ENCODE peak calls at places on chromosomes 11 and 22, in six cellular contexts. E, M, C, X, P and T are unnamed samples.

GRCh38 chr11:116874251-116874650 is 36.8 kb upstream of the APOA1 start:
- DNase-seq in E (no peak), M (no peak), C (no peak), X (peak), P (no peak), T (no peak)

GRCh38 chr11:67045314-67045713 is 11.3 kb upstream of the RHOD start:
- DNase-seq in E (no peak), M (no peak), C (no peak), X (peak), P (no peak), T (no peak)

GRCh38 chr11:46281374-46281831 is 3.9 kb downstream of the CREB3L1 start:
- DNase-seq in E (peak), M (no peak), C (no peak), X (no peak), P (no peak), T (no peak)

GRCh38 chr11:90216611-90217010 is 6.2 kb downstream of the CHORDC1 start:
- DNase-seq in E (no peak), M (no peak), C (no peak), X (no peak), P (no peak), T (no peak)

GRCh38 chr11:83864412-83865057 is 578.4 kb upstream of the CCDC90B start:
- DNase-seq in E (no peak), M (no peak), C (no peak), X (no peak), P (no peak), T (no peak)

GRCh38 chr22:41417622-41418390 is 28.8 kb downstream of the TOB2 start:
- DNase-seq in E (no peak), M (peak), C (no peak), X (no peak), P (peak), T (no peak)

GRCh38 chr22:49772692-49773091 is 55.0 kb downstream of the BRD1 start:
- DNase-seq in E (no peak), M (no peak), C (no peak), X (no peak), P (no peak), T (peak)

GRCh38 chr22:38107692-38108515 is 2.6 kb downstream of the BAIAP2L2 start:
- DNase-seq in E (no peak), M (no peak), C (no peak), X (no peak), P (no peak), T (no peak)

GRCh38 chr22:35506259-35506570 is 34.4 kb upstream of the RASD2 start:
- DNase-seq in E (no peak), M (no peak), C (no peak), X (peak), P (no peak), T (no peak)

GRCh38 chr11:115745545-115746265 is 241.5 kb upstream of the CADM1 start:
- DNase-seq in E (peak), M (no peak), C (no peak), X (no peak), P (no peak), T (no peak)

GRCh38 chr11:30196400-30197206 is 34.2 kb upstream of the FSHB start:
- DNase-seq in E (peak), M (peak), C (peak), X (peak), P (no peak), T (peak)

GRCh38 chr11:63565728-63566127 is 2.5 kb upstream of the PLAAT2 start:
- DNase-seq in E (no peak), M (no peak), C (no peak), X (no peak), P (no peak), T (no peak)

GRCh38 chr11:84890706-84891105 is 736.4 kb downstream of the DLG2 start:
- DNase-seq in E (peak), M (no peak), C (no peak), X (peak), P (no peak), T (no peak)

GRCh38 chr11:15035283-15035682 is 38.1 kb upstream of the CALCB start:
- DNase-seq in E (peak), M (no peak), C (no peak), X (no peak), P (no peak), T (no peak)

GRCh38 chr11:6022954-6023353 is 7.6 kb downstream of the OR56A1 start:
- DNase-seq in E (peak), M (no peak), C (no peak), X (peak), P (no peak), T (peak)

GRCh38 chr11:71078482-71078881 is 173.9 kb downstream of the SHANK2 start:
- DNase-seq in E (no peak), M (no peak), C (no peak), X (no peak), P (no peak), T (no peak)

GRCh38 chr22:30186048-30186447 is 60.5 kb downstream of the LIF start:
- DNase-seq in E (no peak), M (no peak), C (no peak), X (no peak), P (no peak), T (no peak)

GRCh38 chr22:37631448-37632173 is 7.9 kb upstream of the SH3BP1 start:
- DNase-seq in E (no peak), M (no peak), C (peak), X (no peak), P (no peak), T (no peak)

GRCh38 chr11:13268791-13269190 is 8.8 kb upstream of the BMAL1 start:
- DNase-seq in E (no peak), M (no peak), C (no peak), X (no peak), P (no peak), T (no peak)

GRCh38 chr11:100972046-100972445 is 157.6 kb downstream of the PGR start:
- DNase-seq in E (no peak), M (no peak), C (no peak), X (no peak), P (no peak), T (no peak)

GRCh38 chr22:30609260-30610185 is 2.5 kb downstream of the TCN2 start:
- DNase-seq in E (no peak), M (peak), C (no peak), X (peak), P (no peak), T (no peak)

GRCh38 chr22:28604961-28605360 is 74.7 kb downstream of the TTC28 start:
- DNase-seq in E (no peak), M (no peak), C (no peak), X (no peak), P (no peak), T (no peak)

GRCh38 chr11:26078217-26078821 is 253.6 kb upstream of the ANO3 start:
- DNase-seq in E (no peak), M (no peak), C (no peak), X (peak), P (no peak), T (no peak)

GRCh38 chr22:44231229-44231628 is 50.5 kb downstream of the PARVG start:
- DNase-seq in E (no peak), M (no peak), C (no peak), X (no peak), P (no peak), T (no peak)

GRCh38 chr22:39598017-39598965 is 27.7 kb downstream of the CACNA1I start:
- DNase-seq in E (peak), M (peak), C (peak), X (no peak), P (no peak), T (no peak)

GRCh38 chr11:83436855-83437254 is 150.7 kb upstream of the CCDC90B start:
- DNase-seq in E (no peak), M (no peak), C (no peak), X (no peak), P (no peak), T (no peak)

GRCh38 chr11:21687645-21688044 is 505.2 kb upstream of the ANO5 start:
- DNase-seq in E (no peak), M (no peak), C (no peak), X (no peak), P (no peak), T (no peak)

GRCh38 chr11:61274084-61274483 is 21.0 kb downstream of the VWCE start:
- DNase-seq in E (no peak), M (no peak), C (no peak), X (no peak), P (no peak), T (no peak)

GRCh38 chr22:50146440-50147228 is 23.9 kb upstream of the PANX2 start:
- DNase-seq in E (peak), M (no peak), C (no peak), X (peak), P (no peak), T (no peak)

GRCh38 chr11:70913715-70914231 is 338.6 kb downstream of the SHANK2 start:
- DNase-seq in E (peak), M (no peak), C (no peak), X (no peak), P (no peak), T (no peak)

GRCh38 chr11:126547161-126547560 is 191.7 kb downstream of the ST3GAL4 start:
- DNase-seq in E (no peak), M (no peak), C (no peak), X (peak), P (no peak), T (no peak)

GRCh38 chr11:72321381-72321996 is 77.5 kb upstream of the PHOX2A start:
- DNase-seq in E (no peak), M (no peak), C (no peak), X (no peak), P (no peak), T (no peak)

GRCh38 chr22:17942721-17943120 is 81.6 kb downstream of the MICAL3 start:
- DNase-seq in E (no peak), M (no peak), C (no peak), X (no peak), P (no peak), T (no peak)

GRCh38 chr11:114232400-114233070 is 63.7 kb upstream of the NNMT start:
- DNase-seq in E (peak), M (no peak), C (no peak), X (no peak), P (no peak), T (no peak)

GRCh38 chr22:20569059-20570058 is 61.9 kb downstream of the MED15 start:
- DNase-seq in E (no peak), M (peak), C (peak), X (peak), P (peak), T (peak)

GRCh38 chr22:49810363-49811013 is 17.2 kb downstream of the BRD1 start:
- DNase-seq in E (no peak), M (no peak), C (no peak), X (peak), P (no peak), T (no peak)

GRCh38 chr11:131810511-131810910 is 440.1 kb downstream of the NTM start:
- DNase-seq in E (no peak), M (no peak), C (no peak), X (no peak), P (no peak), T (no peak)

GRCh38 chr11:27081056-27081455 is 40.4 kb downstream of the BBOX1 start:
- DNase-seq in E (no peak), M (no peak), C (no peak), X (peak), P (no peak), T (no peak)

GRCh38 chr11:2446590-2447252 is 1.9 kb downstream of the KCNQ1 start:
- DNase-seq in E (no peak), M (no peak), C (no peak), X (no peak), P (no peak), T (no peak)
- H3K4me3 ChIP-seq in E (no peak), M (no peak), C (peak), X (no peak), P (peak), T (no peak)

GRCh38 chr11:12007769-12008737 is at the start of gene DKK3:
- DNase-seq in E (peak), M (no peak), C (no peak), X (no peak), P (no peak), T (no peak)
- H3K4me3 ChIP-seq in E (peak), M (peak), C (peak), X (peak), P (peak), T (peak)

DNA sequence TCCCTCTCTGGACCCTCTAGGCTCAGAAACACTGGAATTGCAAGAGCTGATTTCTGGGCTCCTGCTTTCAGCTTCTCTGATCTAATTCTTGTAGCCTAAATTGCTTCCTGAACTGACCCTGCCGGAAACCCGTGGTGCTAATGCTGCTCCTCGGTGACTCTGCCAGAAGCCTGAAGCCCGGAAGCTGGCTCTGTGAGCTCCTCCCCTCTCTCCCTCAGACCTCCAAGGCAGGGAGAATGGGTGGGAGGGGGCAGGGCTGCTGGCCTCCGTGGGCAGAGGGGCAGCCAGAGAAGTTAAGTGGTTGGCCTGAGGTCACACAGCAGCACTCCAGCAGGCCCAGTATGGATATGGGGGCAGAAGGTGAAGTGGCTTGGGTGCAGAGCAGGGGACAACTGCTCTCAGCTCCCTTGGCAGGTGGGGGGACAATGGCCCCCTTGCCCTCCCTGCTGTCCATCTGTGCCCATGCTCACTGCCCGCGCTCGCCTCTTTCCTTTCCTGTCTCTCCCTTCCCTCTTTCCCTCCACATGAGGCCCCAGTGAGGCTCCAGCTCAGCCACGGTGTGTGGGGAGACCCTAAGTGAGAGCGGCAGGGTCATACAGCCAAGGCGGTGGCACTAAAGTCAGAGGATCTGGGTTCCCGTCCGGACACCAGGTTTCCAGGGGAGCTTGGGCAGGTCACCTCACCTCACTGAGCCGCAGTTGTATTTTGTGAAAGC is 16.2 kb downstream of the CAPN5 start:
- DNase-seq in E (no peak), M (peak), C (no peak), X (peak), P (no peak), T (no peak)
- H3K4me3 ChIP-seq in E (no peak), M (no peak), C (peak), X (no peak), P (peak), T (no peak)

GRCh38 chr22:32806296-32806695 is 4.8 kb downstream of the TIMP3 start:
- DNase-seq in E (no peak), M (no peak), C (no peak), X (no peak), P (no peak), T (no peak)
- H3K4me3 ChIP-seq in E (no peak), M (no peak), C (no peak), X (no peak), P (no peak), T (no peak)

GRCh38 chr11:94793822-94794221 is 25.7 kb downstream of the AMOTL1 start:
- DNase-seq in E (no peak), M (no peak), C (no peak), X (peak), P (no peak), T (no peak)
- H3K4me3 ChIP-seq in E (no peak), M (no peak), C (no peak), X (no peak), P (peak), T (no peak)

GRCh38 chr11:2165571-2165970 is 4.6 kb upstream of the INS start:
- DNase-seq in E (no peak), M (no peak), C (no peak), X (no peak), P (no peak), T (no peak)

GRCh38 chr11:2167141-2168045 is 4.2 kb downstream of the TH start:
- DNase-seq in E (no peak), M (no peak), C (no peak), X (no peak), P (no peak), T (no peak)

GRCh38 chr11:2164861-2165555 is 4.0 kb upstream of the INS start:
- DNase-seq in E (no peak), M (no peak), C (no peak), X (no peak), P (no peak), T (no peak)

GRCh38 chr11:2168286-2169000 is 3.2 kb downstream of the TH start:
- DNase-seq in E (no peak), M (no peak), C (no peak), X (no peak), P (no peak), T (no peak)

GRCh38 chr11:2166091-2166851 is 5.3 kb upstream of the INS start:
- DNase-seq in E (peak), M (no peak), C (peak), X (peak), P (no peak), T (no peak)
- H3K4me3 ChIP-seq in E (no peak), M (no peak), C (no peak), X (no peak), P (peak), T (no peak)

GRCh38 chr11:69157822-69158231 is 2.1 kb downstream of the SMIM38 start:
- DNase-seq in E (no peak), M (no peak), C (no peak), X (no peak), P (no peak), T (no peak)

GRCh38 chr11:69155302-69156198 is at the start of gene SMIM38:
- DNase-seq in E (no peak), M (no peak), C (no peak), X (no peak), P (no peak), T (no peak)

GRCh38 chr11:69156218-69156639 is 494 bp downstream of the SMIM38 start:
- DNase-seq in E (no peak), M (no peak), C (no peak), X (no peak), P (no peak), T (no peak)

GRCh38 chr11:69157156-69157821 is 1.6 kb downstream of the SMIM38 start:
- DNase-seq in E (peak), M (no peak), C (no peak), X (peak), P (no peak), T (no peak)

DNA sequence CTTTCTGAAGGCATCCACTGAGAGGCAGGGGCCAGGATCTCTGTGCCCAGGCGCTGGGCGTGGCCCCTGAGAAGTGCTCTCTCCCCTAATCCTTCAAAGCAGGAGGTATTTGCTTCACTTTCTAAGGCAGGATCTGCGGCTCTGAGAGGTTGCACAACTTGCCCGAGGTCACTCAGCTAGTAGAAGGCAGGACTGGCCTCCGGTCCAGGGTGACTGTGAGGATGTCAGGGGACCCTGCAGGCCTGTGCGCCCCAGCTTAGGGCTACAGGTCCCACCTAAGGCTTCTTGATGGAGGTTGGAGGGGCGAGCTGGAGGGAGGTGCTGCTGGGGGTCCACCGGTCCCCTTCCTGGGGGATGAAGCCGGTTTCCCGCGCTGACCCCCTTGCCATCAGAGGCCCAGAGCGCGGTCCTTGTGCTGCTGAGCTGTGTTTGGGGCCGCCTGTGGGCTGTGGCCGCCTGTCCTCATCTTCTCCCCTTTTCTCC is 979 bp downstream of the SMIM38 start:
- DNase-seq in E (no peak), M (no peak), C (no peak), X (peak), P (no peak), T (no peak)
- H3K4me3 ChIP-seq in E (no peak), M (no peak), C (no peak), X (peak), P (peak), T (no peak)

DNA sequence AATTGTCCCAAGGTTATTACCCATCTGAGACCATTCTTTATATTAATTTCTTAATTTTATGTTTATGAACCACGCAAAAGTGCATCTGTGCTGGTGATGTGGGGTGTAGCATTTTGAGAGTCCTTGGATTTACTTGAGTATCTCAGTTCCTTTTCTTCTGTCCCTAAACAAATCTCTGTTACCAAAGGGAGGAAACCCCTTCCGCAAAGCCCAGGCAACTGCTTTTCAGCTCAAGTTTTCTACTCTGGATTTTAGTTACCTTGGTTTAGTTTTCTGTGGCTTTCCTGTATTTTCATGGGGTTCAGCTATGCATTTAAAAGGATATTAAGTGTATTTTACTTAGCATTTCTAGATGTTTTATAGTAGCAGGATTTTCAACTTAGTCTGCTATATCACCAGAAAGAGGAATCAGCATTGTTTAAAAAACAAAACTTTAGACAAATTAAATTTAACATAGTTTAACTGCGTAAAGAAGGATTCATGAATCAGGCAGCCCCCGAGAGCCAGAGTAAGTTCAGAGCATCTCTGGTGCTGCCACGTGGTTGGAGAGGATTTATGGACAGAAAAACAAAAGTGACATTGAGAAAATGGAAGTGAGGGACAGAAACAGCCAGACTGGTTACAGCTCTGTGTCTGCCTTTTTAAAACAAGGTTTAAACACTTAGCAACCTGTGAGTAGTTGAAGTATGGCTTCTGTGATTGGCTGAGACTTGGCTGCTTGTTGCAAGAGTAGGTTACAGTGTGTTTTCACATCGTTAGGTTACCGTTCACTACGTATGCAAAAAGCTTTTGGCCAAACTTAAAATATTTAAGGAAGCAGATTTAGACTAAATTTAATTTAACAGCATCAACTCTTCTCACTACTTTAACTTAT is 9.6 kb downstream of the ADM start:
- DNase-seq in E (peak), M (peak), C (no peak), X (peak), P (no peak), T (peak)
- H3K4me3 ChIP-seq in E (no peak), M (no peak), C (no peak), X (no peak), P (no peak), T (no peak)